ENCODE peak calls at places on chromosomes 4 and X, in nine cellular contexts. One of them, this sample, is unnamed.

GRCh38 chrX:147978931-147979330 is 2.2 kb upstream of the FMR1NB start:
- DNase-seq in HCT116: no peak
- DNase-seq in heart left ventricle: no peak
- DNase-seq in upper lobe of left lung: no peak
- DNase-seq in suprapubic skin: no peak
- DNase-seq in tibial nerve: no peak
- DNase-seq in A549: no peak
- DNase-seq in endothelial cell of umbilical vein: no peak
- DNase-seq in uterus: no peak
- DNase-seq in this sample: no peak

GRCh38 chr4:23909671-23910070 is 19.8 kb upstream of the PPARGC1A start:
- DNase-seq in suprapubic skin: no peak
- DNase-seq in A549: no peak
- DNase-seq in endothelial cell of umbilical vein: no peak
- DNase-seq in uterus: no peak
- DNase-seq in heart left ventricle: no peak
- DNase-seq in upper lobe of left lung: no peak
- DNase-seq in HCT116: no peak
- DNase-seq in tibial nerve: no peak
- DNase-seq in this sample: no peak

GRCh38 chr4:142347241-142347640 is 498.9 kb downstream of the INPP4B start:
- DNase-seq in endothelial cell of umbilical vein: no peak
- DNase-seq in tibial nerve: no peak
- DNase-seq in uterus: no peak
- DNase-seq in suprapubic skin: no peak
- DNase-seq in heart left ventricle: no peak
- DNase-seq in A549: peak; percentile 13
- DNase-seq in upper lobe of left lung: no peak
- DNase-seq in HCT116: no peak
- DNase-seq in this sample: no peak

GRCh38 chrX:129649268-129650182 is 5.2 kb downstream of the APLN start:
- DNase-seq in endothelial cell of umbilical vein: no peak
- DNase-seq in HCT116: no peak
- DNase-seq in heart left ventricle: no peak
- DNase-seq in uterus: no peak
- DNase-seq in A549: no peak
- DNase-seq in tibial nerve: no peak
- DNase-seq in upper lobe of left lung: no peak
- DNase-seq in suprapubic skin: no peak
- DNase-seq in this sample: peak; percentile 8

GRCh38 chr4:85717366-85717765 is 242.4 kb downstream of the ARHGAP24 start:
- DNase-seq in endothelial cell of umbilical vein: no peak
- DNase-seq in suprapubic skin: no peak
- DNase-seq in heart left ventricle: no peak
- DNase-seq in upper lobe of left lung: no peak
- DNase-seq in A549: no peak
- DNase-seq in uterus: no peak
- DNase-seq in tibial nerve: no peak
- DNase-seq in HCT116: no peak
- DNase-seq in this sample: no peak

GRCh38 chr4:82044141-82044993 is 329.4 kb downstream of the HNRNPD start:
- DNase-seq in uterus: peak; percentile 12
- DNase-seq in endothelial cell of umbilical vein: no peak
- DNase-seq in suprapubic skin: peak; percentile 79
- DNase-seq in heart left ventricle: peak; percentile 27
- DNase-seq in HCT116: no peak
- DNase-seq in upper lobe of left lung: peak; percentile 56
- DNase-seq in tibial nerve: peak; percentile 14
- DNase-seq in A549: peak; percentile 18
- DNase-seq in this sample: peak; percentile 66

GRCh38 chrX:2875798-2876399 is 47.2 kb downstream of the GYG2 start:
- DNase-seq in tibial nerve: no peak
- DNase-seq in heart left ventricle: no peak
- DNase-seq in endothelial cell of umbilical vein: no peak
- DNase-seq in A549: peak; percentile 36
- DNase-seq in suprapubic skin: no peak
- DNase-seq in upper lobe of left lung: no peak
- DNase-seq in HCT116: no peak
- DNase-seq in uterus: no peak
- DNase-seq in this sample: no peak

GRCh38 chr4:80035336-80035735 is 37.7 kb downstream of the ANTXR2 start:
- DNase-seq in A549: no peak
- DNase-seq in suprapubic skin: no peak
- DNase-seq in endothelial cell of umbilical vein: peak; percentile 55
- DNase-seq in upper lobe of left lung: no peak
- DNase-seq in tibial nerve: no peak
- DNase-seq in uterus: no peak
- DNase-seq in heart left ventricle: no peak
- DNase-seq in HCT116: no peak
- DNase-seq in this sample: peak; percentile 38

GRCh38 chrX:1093586-1094538 is 118.6 kb downstream of the CRLF2 start:
- DNase-seq in A549: no peak
- DNase-seq in endothelial cell of umbilical vein: no peak
- DNase-seq in HCT116: no peak
- DNase-seq in suprapubic skin: peak; percentile 59
- DNase-seq in tibial nerve: no peak
- DNase-seq in heart left ventricle: no peak
- DNase-seq in upper lobe of left lung: no peak
- DNase-seq in uterus: no peak
- DNase-seq in this sample: no peak

GRCh38 chr4:89307446-89308160 is at the start of gene GPRIN3:
- DNase-seq in upper lobe of left lung: peak; percentile 64
- DNase-seq in A549: peak; percentile 51
- DNase-seq in suprapubic skin: peak; percentile 82
- DNase-seq in endothelial cell of umbilical vein: peak; percentile 62
- DNase-seq in tibial nerve: no peak
- DNase-seq in HCT116: no peak
- DNase-seq in heart left ventricle: peak; percentile 66
- DNase-seq in uterus: peak; percentile 16
- DNase-seq in this sample: peak; percentile 61

GRCh38 chr4:183636923-183637322 is 22.1 kb downstream of the RWDD4 start:
- DNase-seq in A549: peak; percentile 24
- DNase-seq in tibial nerve: no peak
- DNase-seq in uterus: no peak
- DNase-seq in heart left ventricle: no peak
- DNase-seq in upper lobe of left lung: no peak
- DNase-seq in suprapubic skin: no peak
- DNase-seq in HCT116: no peak
- DNase-seq in endothelial cell of umbilical vein: peak; percentile 57
- DNase-seq in this sample: no peak

GRCh38 chrX:150482537-150483217 is 85.7 kb upstream of the MTM1 start:
- DNase-seq in A549: peak; percentile 55
- DNase-seq in uterus: no peak
- DNase-seq in suprapubic skin: no peak
- DNase-seq in HCT116: peak; percentile 51
- DNase-seq in upper lobe of left lung: no peak
- DNase-seq in tibial nerve: no peak
- DNase-seq in heart left ventricle: no peak
- DNase-seq in endothelial cell of umbilical vein: peak; percentile 49
- DNase-seq in this sample: no peak

GRCh38 chr4:6562931-6563901 is 11.8 kb upstream of the MAN2B2 start:
- DNase-seq in upper lobe of left lung: no peak
- DNase-seq in tibial nerve: no peak
- DNase-seq in heart left ventricle: no peak
- DNase-seq in uterus: no peak
- DNase-seq in endothelial cell of umbilical vein: no peak
- DNase-seq in suprapubic skin: no peak
- DNase-seq in A549: no peak
- DNase-seq in HCT116: no peak
- DNase-seq in this sample: no peak

GRCh38 chr4:40448875-40449274 is 113.7 kb downstream of the CHRNA9 start:
- DNase-seq in heart left ventricle: no peak
- DNase-seq in uterus: no peak
- DNase-seq in tibial nerve: no peak
- DNase-seq in A549: peak; percentile 50
- DNase-seq in HCT116: no peak
- DNase-seq in endothelial cell of umbilical vein: no peak
- DNase-seq in suprapubic skin: no peak
- DNase-seq in upper lobe of left lung: peak; percentile 68
- DNase-seq in this sample: peak; percentile 81
- H3K27ac ChIP-seq in heart left ventricle: no peak overlapping the region
- H3K27ac ChIP-seq in uterus: no peak overlapping the region
- H3K27ac ChIP-seq in tibial nerve: no peak overlapping the region
- H3K27ac ChIP-seq in A549: peak overlapping the region; percentile 65
- H3K27ac ChIP-seq in HCT116: no peak overlapping the region
- H3K27ac ChIP-seq in endothelial cell of umbilical vein: no peak overlapping the region
- H3K27ac ChIP-seq in suprapubic skin: no peak overlapping the region
- H3K27ac ChIP-seq in upper lobe of left lung: no peak overlapping the region
- H3K27ac ChIP-seq in this sample: peak overlapping the region; percentile 64

GRCh38 chr4:26321326-26322276 is 787 bp downstream of the RBPJ start:
- DNase-seq in upper lobe of left lung: peak; percentile 29
- DNase-seq in heart left ventricle: peak; percentile 32
- DNase-seq in endothelial cell of umbilical vein: peak; percentile 41
- DNase-seq in uterus: peak; percentile 31
- DNase-seq in suprapubic skin: no peak
- DNase-seq in A549: peak; percentile 9
- DNase-seq in HCT116: no peak
- DNase-seq in tibial nerve: no peak
- DNase-seq in this sample: no peak

GRCh38 chr4:26325191-26325590 is 4.4 kb downstream of the RBPJ start:
- DNase-seq in tibial nerve: no peak
- DNase-seq in upper lobe of left lung: no peak
- DNase-seq in A549: peak; percentile 31
- DNase-seq in heart left ventricle: no peak
- DNase-seq in suprapubic skin: no peak
- DNase-seq in endothelial cell of umbilical vein: no peak
- DNase-seq in HCT116: peak; percentile 35
- DNase-seq in uterus: no peak
- DNase-seq in this sample: no peak

GRCh38 chr4:26326791-26327190 is 6.0 kb downstream of the RBPJ start:
- DNase-seq in endothelial cell of umbilical vein: no peak
- DNase-seq in suprapubic skin: no peak
- DNase-seq in uterus: no peak
- DNase-seq in tibial nerve: no peak
- DNase-seq in HCT116: no peak
- DNase-seq in A549: no peak
- DNase-seq in upper lobe of left lung: no peak
- DNase-seq in heart left ventricle: no peak
- DNase-seq in this sample: no peak

GRCh38 chr4:26322349-26322748 is 1.5 kb downstream of the RBPJ start:
- DNase-seq in endothelial cell of umbilical vein: no peak
- DNase-seq in suprapubic skin: no peak
- DNase-seq in tibial nerve: no peak
- DNase-seq in uterus: no peak
- DNase-seq in upper lobe of left lung: no peak
- DNase-seq in heart left ventricle: no peak
- DNase-seq in A549: no peak
- DNase-seq in HCT116: no peak
- DNase-seq in this sample: no peak

GRCh38 chr4:26323807-26324206 is 3.0 kb downstream of the RBPJ start:
- DNase-seq in suprapubic skin: no peak
- DNase-seq in heart left ventricle: no peak
- DNase-seq in A549: no peak
- DNase-seq in endothelial cell of umbilical vein: peak; percentile 73
- DNase-seq in HCT116: no peak
- DNase-seq in upper lobe of left lung: no peak
- DNase-seq in uterus: no peak
- DNase-seq in tibial nerve: no peak
- DNase-seq in this sample: no peak
- H3K4me1 ChIP-seq in suprapubic skin: peaks cover 39% of the 10 kb centered on the region
- H3K4me1 ChIP-seq in heart left ventricle: peaks cover 15% of the 10 kb centered on the region
- H3K4me1 ChIP-seq in A549: peaks cover 14% of the 10 kb centered on the region
- H3K4me1 ChIP-seq in endothelial cell of umbilical vein: peaks cover 23% of the 10 kb centered on the region
- H3K4me1 ChIP-seq in HCT116: peaks cover 38% of the 10 kb centered on the region
- H3K4me1 ChIP-seq in upper lobe of left lung: peaks cover 18% of the 10 kb centered on the region
- H3K4me1 ChIP-seq in uterus: peaks cover 11% of the 10 kb centered on the region
- H3K4me1 ChIP-seq in tibial nerve: peaks cover 4% of the 10 kb centered on the region
- H3K4me1 ChIP-seq in this sample: peaks cover 69% of the 10 kb centered on the region

DNA sequence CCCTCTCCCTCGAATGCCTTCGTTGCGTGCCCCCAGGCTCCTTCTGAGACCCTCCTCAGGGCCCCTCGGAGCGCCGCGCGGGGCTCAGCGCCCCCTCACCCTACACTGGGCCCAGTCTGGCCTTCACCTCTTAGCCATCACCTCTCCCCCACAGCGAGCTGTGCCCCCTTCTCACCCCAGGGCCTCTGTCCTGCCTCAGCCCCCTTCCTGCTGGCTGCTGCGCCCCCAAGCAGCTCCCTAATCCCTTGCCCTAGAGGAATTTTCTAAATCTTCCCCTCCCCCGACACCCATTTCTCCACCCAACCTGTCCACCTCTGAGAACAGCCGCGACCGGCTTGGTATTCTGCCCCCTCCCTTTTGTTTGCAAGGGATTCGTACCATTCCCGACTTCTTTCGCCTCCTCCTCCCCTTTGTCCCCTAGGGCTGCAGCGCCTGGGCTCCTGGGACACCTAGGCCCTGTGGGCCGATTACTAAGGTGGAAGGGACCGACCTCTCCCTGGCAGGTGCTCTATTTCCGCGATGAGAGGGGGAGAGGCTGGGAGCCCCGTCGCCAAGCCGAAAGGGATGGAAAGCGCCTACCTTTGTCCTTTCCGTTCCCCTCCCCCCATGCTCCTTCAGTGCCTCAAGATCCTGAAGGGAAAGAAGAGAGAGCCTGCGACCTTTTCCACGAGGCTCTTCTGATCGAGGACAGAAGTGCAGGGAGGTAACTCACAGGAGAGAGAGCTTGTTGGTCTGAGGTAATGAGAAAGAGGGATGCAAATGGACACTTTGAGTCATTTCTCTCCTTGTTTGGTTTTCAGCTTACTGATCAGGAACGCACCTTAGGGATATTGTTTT is 10.9 kb downstream of the DLG3 start:
- DNase-seq in suprapubic skin: no peak
- DNase-seq in tibial nerve: no peak
- DNase-seq in A549: no peak
- DNase-seq in upper lobe of left lung: no peak
- DNase-seq in endothelial cell of umbilical vein: no peak
- DNase-seq in uterus: no peak
- DNase-seq in HCT116: no peak
- DNase-seq in heart left ventricle: no peak
- DNase-seq in this sample: no peak
- TF ChIP-seq POLR2A in suprapubic skin: no peak
- TF ChIP-seq POLR2A in tibial nerve: no peak
- TF ChIP-seq POLR2A in A549: no peak
- TF ChIP-seq POLR2A in upper lobe of left lung: no peak
- TF ChIP-seq POLR2A in endothelial cell of umbilical vein: no peak
- TF ChIP-seq POLR2A in uterus: no peak
- TF ChIP-seq POLR2A in HCT116: no peak
- TF ChIP-seq POLR2A in heart left ventricle: no peak
- TF ChIP-seq POLR2A in this sample: no peak

DNA sequence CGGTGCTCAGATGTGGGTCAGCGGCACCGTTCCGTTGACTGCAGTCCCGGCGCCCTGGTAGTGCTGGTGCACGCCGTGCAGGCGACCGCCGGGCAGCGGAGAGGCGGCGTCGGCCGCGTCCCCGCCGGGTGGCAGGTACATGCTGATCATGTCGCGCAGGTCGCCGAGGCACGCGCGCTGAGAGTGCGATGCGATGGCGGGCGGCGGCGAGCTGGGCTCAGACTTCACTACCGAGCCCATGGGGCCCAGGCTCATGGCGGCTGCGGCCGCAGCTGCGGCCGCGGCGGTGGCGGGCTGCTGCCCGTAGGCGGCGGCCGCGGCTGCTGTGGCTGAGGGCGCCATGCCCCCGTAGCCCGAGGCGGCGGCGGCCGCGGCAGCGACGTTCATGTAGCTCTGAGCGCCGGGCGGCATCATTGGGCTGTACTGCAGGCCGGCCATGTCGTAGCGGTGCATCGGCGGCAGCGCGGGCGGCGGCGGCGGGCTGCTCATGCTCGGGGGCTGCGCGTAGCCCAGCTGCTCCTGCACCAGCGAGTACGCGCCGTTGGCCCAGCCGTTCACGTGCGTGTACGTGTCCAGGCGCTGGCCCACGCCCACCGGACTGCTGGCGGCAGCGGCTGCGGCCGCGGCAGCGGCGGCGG is 1.0 kb downstream of the SOX3 start:
- DNase-seq in endothelial cell of umbilical vein: peak; percentile 8
- DNase-seq in heart left ventricle: peak; percentile 15
- DNase-seq in uterus: no peak
- DNase-seq in HCT116: no peak
- DNase-seq in A549: no peak
- DNase-seq in upper lobe of left lung: no peak
- DNase-seq in suprapubic skin: no peak
- DNase-seq in tibial nerve: no peak
- DNase-seq in this sample: no peak
- H3K27ac ChIP-seq in endothelial cell of umbilical vein: no peak overlapping the region
- H3K27ac ChIP-seq in heart left ventricle: no peak overlapping the region
- H3K27ac ChIP-seq in uterus: no peak overlapping the region
- H3K27ac ChIP-seq in HCT116: no peak overlapping the region
- H3K27ac ChIP-seq in A549: no peak overlapping the region
- H3K27ac ChIP-seq in upper lobe of left lung: no peak overlapping the region
- H3K27ac ChIP-seq in suprapubic skin: no peak overlapping the region
- H3K27ac ChIP-seq in tibial nerve: no peak overlapping the region
- H3K27ac ChIP-seq in this sample: no peak overlapping the region

This sample was measured in stomach.